ENCODE peak calls at places on chromosomes 11 and 22, in seven cellular contexts. One of them, this sample, is unnamed.

GRCh38 chr22:47452184-47452583 is 689.7 kb downstream of the TBC1D22A start:
- DNase-seq in transverse colon: no peak
- DNase-seq in mesothelial cell of epicardium: no peak
- DNase-seq in heart left ventricle: no peak
- DNase-seq in prostate gland: no peak
- DNase-seq in esophagus squamous epithelium: no peak
- DNase-seq in tibial artery: no peak
- DNase-seq in this sample: no peak

GRCh38 chr11:58575377-58576020 is at the start of gene LPXN:
- DNase-seq in mesothelial cell of epicardium: no peak
- DNase-seq in heart left ventricle: no peak
- DNase-seq in transverse colon: peak
- DNase-seq in prostate gland: no peak
- DNase-seq in esophagus squamous epithelium: no peak
- DNase-seq in tibial artery: no peak
- DNase-seq in this sample: no peak

GRCh38 chr11:96014234-96014633 is 90.3 kb upstream of the MTMR2 start:
- DNase-seq in tibial artery: no peak
- DNase-seq in transverse colon: no peak
- DNase-seq in mesothelial cell of epicardium: no peak
- DNase-seq in heart left ventricle: no peak
- DNase-seq in esophagus squamous epithelium: no peak
- DNase-seq in prostate gland: no peak
- DNase-seq in this sample: no peak

GRCh38 chr22:25332386-25332785 is 112.9 kb downstream of the CRYBB2 start:
- DNase-seq in transverse colon: no peak
- DNase-seq in mesothelial cell of epicardium: no peak
- DNase-seq in prostate gland: no peak
- DNase-seq in tibial artery: no peak
- DNase-seq in heart left ventricle: no peak
- DNase-seq in esophagus squamous epithelium: no peak
- DNase-seq in this sample: no peak

GRCh38 chr22:35460678-35461077 is 60.7 kb downstream of the MCM5 start:
- DNase-seq in esophagus squamous epithelium: no peak
- DNase-seq in heart left ventricle: no peak
- DNase-seq in mesothelial cell of epicardium: no peak
- DNase-seq in prostate gland: no peak
- DNase-seq in transverse colon: no peak
- DNase-seq in tibial artery: no peak
- DNase-seq in this sample: no peak

GRCh38 chr11:63250162-63251050 is 7.0 kb upstream of the SLC22A25 start:
- DNase-seq in heart left ventricle: no peak
- DNase-seq in transverse colon: no peak
- DNase-seq in tibial artery: no peak
- DNase-seq in prostate gland: no peak
- DNase-seq in mesothelial cell of epicardium: no peak
- DNase-seq in esophagus squamous epithelium: no peak
- DNase-seq in this sample: no peak

GRCh38 chr22:38841211-38841610 is 2.6 kb downstream of the NPTXR start:
- DNase-seq in heart left ventricle: no peak
- DNase-seq in transverse colon: no peak
- DNase-seq in mesothelial cell of epicardium: no peak
- DNase-seq in esophagus squamous epithelium: no peak
- DNase-seq in prostate gland: peak
- DNase-seq in tibial artery: no peak
- DNase-seq in this sample: peak

GRCh38 chr11:105466582-105467228 is 143.2 kb upstream of the GRIA4 start:
- DNase-seq in mesothelial cell of epicardium: no peak
- DNase-seq in esophagus squamous epithelium: no peak
- DNase-seq in prostate gland: no peak
- DNase-seq in heart left ventricle: no peak
- DNase-seq in tibial artery: no peak
- DNase-seq in transverse colon: no peak
- DNase-seq in this sample: no peak

GRCh38 chr22:47148956-47149748 is 386.7 kb downstream of the TBC1D22A start:
- DNase-seq in prostate gland: no peak
- DNase-seq in transverse colon: no peak
- DNase-seq in mesothelial cell of epicardium: no peak
- DNase-seq in esophagus squamous epithelium: no peak
- DNase-seq in heart left ventricle: no peak
- DNase-seq in tibial artery: no peak
- DNase-seq in this sample: no peak

GRCh38 chr11:113376156-113376555 is 11.4 kb upstream of the ANKK1 start:
- DNase-seq in heart left ventricle: no peak
- DNase-seq in mesothelial cell of epicardium: no peak
- DNase-seq in esophagus squamous epithelium: no peak
- DNase-seq in transverse colon: no peak
- DNase-seq in prostate gland: no peak
- DNase-seq in tibial artery: no peak
- DNase-seq in this sample: no peak

GRCh38 chr11:79482800-79483199 is 42.0 kb upstream of the TENM4 start:
- DNase-seq in heart left ventricle: no peak
- DNase-seq in transverse colon: no peak
- DNase-seq in esophagus squamous epithelium: no peak
- DNase-seq in tibial artery: no peak
- DNase-seq in mesothelial cell of epicardium: no peak
- DNase-seq in prostate gland: no peak
- DNase-seq in this sample: no peak

GRCh38 chr11:94749367-94749766 is 18.8 kb upstream of the AMOTL1 start:
- DNase-seq in transverse colon: no peak
- DNase-seq in esophagus squamous epithelium: no peak
- DNase-seq in heart left ventricle: no peak
- DNase-seq in tibial artery: no peak
- DNase-seq in prostate gland: no peak
- DNase-seq in mesothelial cell of epicardium: no peak
- DNase-seq in this sample: no peak

GRCh38 chr11:125182522-125182921 is 18.0 kb downstream of the PKNOX2 start:
- DNase-seq in prostate gland: no peak
- DNase-seq in heart left ventricle: no peak
- DNase-seq in tibial artery: peak
- DNase-seq in esophagus squamous epithelium: no peak
- DNase-seq in transverse colon: no peak
- DNase-seq in mesothelial cell of epicardium: no peak
- DNase-seq in this sample: no peak

GRCh38 chr11:13098067-13098466 is 89.0 kb downstream of the RASSF10 start:
- DNase-seq in heart left ventricle: no peak
- DNase-seq in tibial artery: no peak
- DNase-seq in esophagus squamous epithelium: no peak
- DNase-seq in transverse colon: no peak
- DNase-seq in mesothelial cell of epicardium: no peak
- DNase-seq in prostate gland: peak
- DNase-seq in this sample: no peak

GRCh38 chr11:96257972-96258951 is 84.7 kb downstream of the MAML2 start:
- DNase-seq in esophagus squamous epithelium: no peak
- DNase-seq in heart left ventricle: no peak
- DNase-seq in mesothelial cell of epicardium: no peak
- DNase-seq in prostate gland: no peak
- DNase-seq in transverse colon: no peak
- DNase-seq in tibial artery: no peak
- DNase-seq in this sample: no peak

GRCh38 chr11:81331073-81331472 is 1402.6 kb downstream of the FAM181B start:
- DNase-seq in transverse colon: no peak
- DNase-seq in heart left ventricle: no peak
- DNase-seq in prostate gland: no peak
- DNase-seq in tibial artery: no peak
- DNase-seq in esophagus squamous epithelium: no peak
- DNase-seq in mesothelial cell of epicardium: no peak
- DNase-seq in this sample: no peak

GRCh38 chr11:121703166-121703565 is 250.4 kb upstream of the SORL1-AS1 start:
- DNase-seq in transverse colon: no peak
- DNase-seq in heart left ventricle: no peak
- DNase-seq in prostate gland: no peak
- DNase-seq in mesothelial cell of epicardium: no peak
- DNase-seq in tibial artery: no peak
- DNase-seq in esophagus squamous epithelium: no peak
- DNase-seq in this sample: no peak

GRCh38 chr22:37498289-37498909 is 12.2 kb upstream of the MFNG start:
- DNase-seq in esophagus squamous epithelium: no peak
- DNase-seq in prostate gland: no peak
- DNase-seq in transverse colon: peak
- DNase-seq in tibial artery: no peak
- DNase-seq in heart left ventricle: no peak
- DNase-seq in mesothelial cell of epicardium: no peak
- DNase-seq in this sample: peak

GRCh38 chr22:47240116-47240515 is 477.7 kb downstream of the TBC1D22A start:
- DNase-seq in prostate gland: no peak
- DNase-seq in mesothelial cell of epicardium: no peak
- DNase-seq in esophagus squamous epithelium: no peak
- DNase-seq in tibial artery: no peak
- DNase-seq in transverse colon: no peak
- DNase-seq in heart left ventricle: no peak
- DNase-seq in this sample: no peak

GRCh38 chr11:4072668-4073285 is 21.8 kb upstream of the RRM1 start:
- DNase-seq in prostate gland: peak
- DNase-seq in heart left ventricle: peak
- DNase-seq in transverse colon: peak
- DNase-seq in mesothelial cell of epicardium: peak
- DNase-seq in tibial artery: no peak
- DNase-seq in esophagus squamous epithelium: no peak
- DNase-seq in this sample: peak
- TF ChIP-seq CTCF in prostate gland: peak
- TF ChIP-seq CTCF in heart left ventricle: peak
- TF ChIP-seq CTCF in transverse colon: peak
- TF ChIP-seq CTCF in mesothelial cell of epicardium: peak
- TF ChIP-seq CTCF in tibial artery: peak
- TF ChIP-seq CTCF in esophagus squamous epithelium: peak
- TF ChIP-seq CTCF in this sample: peak

DNA sequence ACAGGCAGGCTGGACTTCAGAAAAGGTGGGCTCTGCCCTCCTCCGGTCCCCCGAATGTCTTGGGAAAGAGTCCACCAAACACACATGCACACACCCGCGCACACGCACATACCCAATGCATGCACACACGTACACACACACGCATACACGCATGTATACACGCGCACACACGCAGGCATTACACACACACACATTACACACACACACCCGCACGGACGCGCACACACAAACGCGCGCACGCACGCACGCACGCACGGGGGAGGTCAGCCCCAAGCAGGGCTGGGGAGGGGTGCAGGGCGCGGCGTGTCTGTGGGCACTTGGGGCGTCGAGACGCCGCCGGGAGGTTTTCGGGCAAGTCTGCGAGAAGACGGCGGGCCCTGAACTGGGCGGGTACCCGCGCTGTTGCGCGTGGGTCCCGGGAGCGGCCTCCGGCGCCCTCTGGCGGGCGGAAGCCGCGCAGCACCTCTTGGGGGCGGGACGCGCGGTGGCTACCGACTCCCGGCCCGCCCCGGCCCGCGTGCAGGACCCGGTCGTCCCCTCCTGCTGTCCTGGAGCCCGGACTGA is 3.5 kb downstream of the SEPTIN5 start:
- DNase-seq in prostate gland: peak
- DNase-seq in heart left ventricle: peak
- DNase-seq in esophagus squamous epithelium: no peak
- DNase-seq in tibial artery: peak
- DNase-seq in transverse colon: peak
- DNase-seq in mesothelial cell of epicardium: peak
- DNase-seq in this sample: peak
- TF ChIP-seq CTCF in prostate gland: peak
- TF ChIP-seq CTCF in heart left ventricle: peak
- TF ChIP-seq CTCF in esophagus squamous epithelium: peak
- TF ChIP-seq CTCF in tibial artery: peak
- TF ChIP-seq CTCF in transverse colon: peak
- TF ChIP-seq CTCF in mesothelial cell of epicardium: peak
- TF ChIP-seq CTCF in this sample: peak

GRCh38 chr11:115736146-115736545 is 231.9 kb upstream of the CADM1 start:
- DNase-seq in tibial artery: no peak
- DNase-seq in transverse colon: no peak
- DNase-seq in prostate gland: no peak
- DNase-seq in esophagus squamous epithelium: no peak
- DNase-seq in heart left ventricle: no peak
- DNase-seq in mesothelial cell of epicardium: no peak
- DNase-seq in this sample: no peak
- TF ChIP-seq CTCF in tibial artery: no peak
- TF ChIP-seq CTCF in transverse colon: no peak
- TF ChIP-seq CTCF in prostate gland: no peak
- TF ChIP-seq CTCF in esophagus squamous epithelium: no peak
- TF ChIP-seq CTCF in heart left ventricle: no peak
- TF ChIP-seq CTCF in mesothelial cell of epicardium: no peak
- TF ChIP-seq CTCF in this sample: no peak

DNA sequence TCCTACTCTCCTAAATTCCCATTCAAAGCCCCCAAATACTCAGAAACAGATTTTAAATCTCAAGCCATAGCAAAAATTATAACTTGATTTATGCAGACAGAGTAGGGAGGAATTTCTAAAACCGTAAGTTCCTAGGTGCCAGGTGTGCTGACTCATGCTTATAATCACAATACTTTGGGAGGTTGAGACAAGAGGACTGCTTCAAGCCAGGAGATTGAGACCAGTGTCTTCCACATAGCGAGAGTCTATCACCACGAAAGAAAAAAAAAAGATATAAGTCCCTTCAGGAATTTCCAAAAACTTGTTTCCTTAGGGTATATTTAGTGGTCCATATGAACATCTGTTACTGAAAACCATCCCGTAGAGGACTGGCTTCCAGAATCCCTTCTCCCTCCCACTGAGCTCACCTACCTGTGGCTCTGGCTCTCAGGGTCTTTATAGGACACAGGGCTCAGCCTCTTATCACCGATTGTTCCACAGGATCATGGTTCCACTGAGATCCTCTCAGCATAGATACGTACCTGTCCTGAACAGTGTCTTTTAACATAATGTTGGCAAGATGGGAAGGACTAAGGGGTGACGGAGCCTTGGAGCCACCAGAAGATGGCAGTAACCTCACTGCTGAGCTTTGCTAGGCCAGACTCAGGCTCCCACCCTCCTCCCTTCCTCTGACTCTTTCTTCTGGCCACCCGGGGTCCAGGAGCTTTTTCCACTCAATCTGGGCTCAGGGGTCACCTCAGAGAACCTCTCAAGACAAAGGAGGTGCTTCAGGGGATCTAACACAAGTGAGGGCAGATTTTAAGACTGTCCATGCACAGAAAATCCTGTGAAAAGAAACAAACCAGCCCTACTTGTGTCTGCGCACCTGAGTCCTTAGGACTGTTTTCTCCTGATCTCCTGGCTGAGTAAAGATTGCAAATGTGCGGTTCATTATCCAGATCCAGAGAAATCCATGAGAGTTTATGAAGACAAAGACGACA is 117.5 kb upstream of the TOP3B start:
- DNase-seq in transverse colon: no peak
- DNase-seq in prostate gland: no peak
- DNase-seq in heart left ventricle: no peak
- DNase-seq in esophagus squamous epithelium: no peak
- DNase-seq in tibial artery: no peak
- DNase-seq in mesothelial cell of epicardium: no peak
- DNase-seq in this sample: no peak
- TF ChIP-seq CTCF in transverse colon: no peak
- TF ChIP-seq CTCF in prostate gland: no peak
- TF ChIP-seq CTCF in heart left ventricle: no peak
- TF ChIP-seq CTCF in esophagus squamous epithelium: no peak
- TF ChIP-seq CTCF in tibial artery: no peak
- TF ChIP-seq CTCF in mesothelial cell of epicardium: no peak
- TF ChIP-seq CTCF in this sample: no peak